ENCODE peak calls at places on chromosomes 2 and 18, in eight cellular contexts. One of them, this sample, is unnamed.

GRCh38 chr18:46156124-46156745 is 52.0 kb downstream of the HAUS1 start:
- DNase-seq in choroid plexus epithelial cell: no peak
- DNase-seq in lower leg skin: no peak
- DNase-seq in K562: no peak
- DNase-seq in mucosa of descending colon: no peak
- DNase-seq in suprapubic skin: no peak
- DNase-seq in B cell: no peak
- DNase-seq in hepatocyte: no peak
- DNase-seq in this sample: no peak

GRCh38 chr18:29164993-29165599 is 988.2 kb upstream of the CDH2 start:
- DNase-seq in mucosa of descending colon: no peak
- DNase-seq in choroid plexus epithelial cell: peak; percentile 90
- DNase-seq in hepatocyte: no peak
- DNase-seq in K562: no peak
- DNase-seq in lower leg skin: no peak
- DNase-seq in B cell: no peak
- DNase-seq in suprapubic skin: no peak
- DNase-seq in this sample: no peak

GRCh38 chr2:48332286-48332685 is 197.7 kb upstream of the STON1 start:
- DNase-seq in K562: peak; percentile 21
- DNase-seq in lower leg skin: no peak
- DNase-seq in hepatocyte: no peak
- DNase-seq in suprapubic skin: no peak
- DNase-seq in choroid plexus epithelial cell: peak; percentile 31
- DNase-seq in B cell: peak; percentile 42
- DNase-seq in mucosa of descending colon: no peak
- DNase-seq in this sample: no peak

GRCh38 chr18:60534539-60534938 is 162.0 kb upstream of the MC4R start:
- DNase-seq in suprapubic skin: no peak
- DNase-seq in K562: no peak
- DNase-seq in choroid plexus epithelial cell: peak; percentile 60
- DNase-seq in B cell: no peak
- DNase-seq in lower leg skin: no peak
- DNase-seq in mucosa of descending colon: no peak
- DNase-seq in hepatocyte: no peak
- DNase-seq in this sample: no peak

GRCh38 chr18:48356151-48356745 is 52.9 kb downstream of the ZBTB7C start:
- DNase-seq in hepatocyte: no peak
- DNase-seq in B cell: no peak
- DNase-seq in mucosa of descending colon: no peak
- DNase-seq in lower leg skin: peak; percentile 66
- DNase-seq in choroid plexus epithelial cell: no peak
- DNase-seq in suprapubic skin: peak; percentile 48
- DNase-seq in K562: no peak
- DNase-seq in this sample: no peak

GRCh38 chr2:185785851-185786473 is 47.4 kb downstream of the FSIP2 start:
- DNase-seq in B cell: no peak
- DNase-seq in choroid plexus epithelial cell: no peak
- DNase-seq in suprapubic skin: no peak
- DNase-seq in K562: no peak
- DNase-seq in lower leg skin: no peak
- DNase-seq in hepatocyte: no peak
- DNase-seq in mucosa of descending colon: no peak
- DNase-seq in this sample: no peak

GRCh38 chr2:176445831-176446433 is 176.7 kb downstream of the MTX2 start:
- DNase-seq in choroid plexus epithelial cell: peak; percentile 54
- DNase-seq in mucosa of descending colon: no peak
- DNase-seq in B cell: no peak
- DNase-seq in K562: no peak
- DNase-seq in hepatocyte: no peak
- DNase-seq in suprapubic skin: no peak
- DNase-seq in lower leg skin: no peak
- DNase-seq in this sample: no peak

GRCh38 chr2:224722250-224722649 is 6.1 kb upstream of the CCDC195 start:
- DNase-seq in suprapubic skin: no peak
- DNase-seq in hepatocyte: no peak
- DNase-seq in lower leg skin: no peak
- DNase-seq in K562: no peak
- DNase-seq in mucosa of descending colon: no peak
- DNase-seq in choroid plexus epithelial cell: peak; percentile 69
- DNase-seq in B cell: no peak
- DNase-seq in this sample: no peak

GRCh38 chr2:188076149-188077056 is 215.3 kb upstream of the GULP1 start:
- DNase-seq in lower leg skin: no peak
- DNase-seq in choroid plexus epithelial cell: peak; percentile 17
- DNase-seq in suprapubic skin: no peak
- DNase-seq in B cell: no peak
- DNase-seq in K562: no peak
- DNase-seq in hepatocyte: no peak
- DNase-seq in mucosa of descending colon: no peak
- DNase-seq in this sample: no peak

GRCh38 chr2:216071452-216071851 is 10.2 kb downstream of the PECR start:
- DNase-seq in lower leg skin: no peak
- DNase-seq in B cell: no peak
- DNase-seq in mucosa of descending colon: no peak
- DNase-seq in suprapubic skin: no peak
- DNase-seq in K562: no peak
- DNase-seq in choroid plexus epithelial cell: peak; percentile 62
- DNase-seq in hepatocyte: no peak
- DNase-seq in this sample: no peak

GRCh38 chr2:2840101-2840531 is 509.0 kb upstream of the MYT1L start:
- DNase-seq in choroid plexus epithelial cell: no peak
- DNase-seq in K562: no peak
- DNase-seq in lower leg skin: peak; percentile 65
- DNase-seq in mucosa of descending colon: no peak
- DNase-seq in B cell: no peak
- DNase-seq in hepatocyte: no peak
- DNase-seq in suprapubic skin: no peak
- DNase-seq in this sample: no peak

GRCh38 chr2:68091439-68092034 is 28.7 kb upstream of the C1D start:
- DNase-seq in lower leg skin: no peak
- DNase-seq in K562: no peak
- DNase-seq in hepatocyte: no peak
- DNase-seq in B cell: no peak
- DNase-seq in suprapubic skin: no peak
- DNase-seq in mucosa of descending colon: no peak
- DNase-seq in choroid plexus epithelial cell: no peak
- DNase-seq in this sample: no peak

GRCh38 chr2:142040554-142040953 is 90.3 kb downstream of the LRP1B start:
- DNase-seq in choroid plexus epithelial cell: no peak
- DNase-seq in mucosa of descending colon: no peak
- DNase-seq in suprapubic skin: no peak
- DNase-seq in lower leg skin: no peak
- DNase-seq in hepatocyte: no peak
- DNase-seq in K562: no peak
- DNase-seq in B cell: no peak
- DNase-seq in this sample: no peak

GRCh38 chr2:15410884-15411283 is 150.2 kb downstream of the NBAS start:
- DNase-seq in mucosa of descending colon: no peak
- DNase-seq in hepatocyte: no peak
- DNase-seq in K562: no peak
- DNase-seq in lower leg skin: no peak
- DNase-seq in suprapubic skin: no peak
- DNase-seq in B cell: no peak
- DNase-seq in choroid plexus epithelial cell: no peak
- DNase-seq in this sample: no peak

GRCh38 chr2:45839388-45840251 is 188.1 kb downstream of the PRKCE start:
- DNase-seq in lower leg skin: peak; percentile 70
- DNase-seq in mucosa of descending colon: no peak
- DNase-seq in B cell: no peak
- DNase-seq in K562: no peak
- DNase-seq in hepatocyte: no peak
- DNase-seq in suprapubic skin: no peak
- DNase-seq in choroid plexus epithelial cell: peak; percentile 39
- DNase-seq in this sample: no peak

GRCh38 chr2:227228061-227228667 is 63.7 kb downstream of the COL4A3 start:
- DNase-seq in lower leg skin: no peak
- DNase-seq in choroid plexus epithelial cell: no peak
- DNase-seq in K562: no peak
- DNase-seq in mucosa of descending colon: no peak
- DNase-seq in hepatocyte: no peak
- DNase-seq in suprapubic skin: no peak
- DNase-seq in B cell: no peak
- DNase-seq in this sample: no peak

GRCh38 chr2:99926986-99927385 is 215.4 kb downstream of the AFF3 start:
- DNase-seq in B cell: no peak
- DNase-seq in lower leg skin: no peak
- DNase-seq in choroid plexus epithelial cell: peak; percentile 9
- DNase-seq in K562: no peak
- DNase-seq in hepatocyte: no peak
- DNase-seq in suprapubic skin: no peak
- DNase-seq in mucosa of descending colon: no peak
- DNase-seq in this sample: no peak

GRCh38 chr18:76460482-76460881 is 34.6 kb downstream of the ZNF516 start:
- DNase-seq in choroid plexus epithelial cell: peak; percentile 47
- DNase-seq in B cell: no peak
- DNase-seq in mucosa of descending colon: no peak
- DNase-seq in hepatocyte: no peak
- DNase-seq in lower leg skin: no peak
- DNase-seq in suprapubic skin: no peak
- DNase-seq in K562: no peak
- DNase-seq in this sample: no peak

GRCh38 chr2:178553047-178553446 is 72.8 kb downstream of the PLEKHA3 start:
- DNase-seq in lower leg skin: no peak
- DNase-seq in choroid plexus epithelial cell: peak; percentile 87
- DNase-seq in B cell: no peak
- DNase-seq in suprapubic skin: no peak
- DNase-seq in hepatocyte: no peak
- DNase-seq in K562: no peak
- DNase-seq in mucosa of descending colon: no peak
- DNase-seq in this sample: no peak

GRCh38 chr18:75694292-75694691 is 266.8 kb upstream of the SMIM21 start:
- DNase-seq in hepatocyte: no peak
- DNase-seq in suprapubic skin: no peak
- DNase-seq in B cell: no peak
- DNase-seq in mucosa of descending colon: no peak
- DNase-seq in K562: no peak
- DNase-seq in lower leg skin: no peak
- DNase-seq in choroid plexus epithelial cell: no peak
- DNase-seq in this sample: no peak

GRCh38 chr2:19786408-19787058 is 115.2 kb downstream of the TTC32 start:
- DNase-seq in K562: peak; percentile 74
- DNase-seq in hepatocyte: peak; percentile 53
- DNase-seq in suprapubic skin: no peak
- DNase-seq in mucosa of descending colon: no peak
- DNase-seq in choroid plexus epithelial cell: peak; percentile 62
- DNase-seq in B cell: no peak
- DNase-seq in lower leg skin: peak; percentile 53
- DNase-seq in this sample: no peak

GRCh38 chr2:129253461-129253812 is 726.0 kb upstream of the RAB6C start:
- DNase-seq in K562: peak; percentile 23
- DNase-seq in mucosa of descending colon: no peak
- DNase-seq in suprapubic skin: no peak
- DNase-seq in B cell: no peak
- DNase-seq in hepatocyte: peak; percentile 45
- DNase-seq in lower leg skin: no peak
- DNase-seq in choroid plexus epithelial cell: no peak
- DNase-seq in this sample: peak; percentile 19

GRCh38 chr2:45836316-45836715 is 184.8 kb downstream of the PRKCE start:
- DNase-seq in suprapubic skin: no peak
- DNase-seq in B cell: no peak
- DNase-seq in lower leg skin: peak; percentile 53
- DNase-seq in mucosa of descending colon: no peak
- DNase-seq in choroid plexus epithelial cell: no peak
- DNase-seq in hepatocyte: no peak
- DNase-seq in K562: no peak
- DNase-seq in this sample: no peak

GRCh38 chr2:160278889-160279196 is 78.8 kb upstream of the ITGB6 start:
- DNase-seq in B cell: no peak
- DNase-seq in lower leg skin: no peak
- DNase-seq in K562: no peak
- DNase-seq in hepatocyte: peak; percentile 40
- DNase-seq in suprapubic skin: no peak
- DNase-seq in choroid plexus epithelial cell: peak; percentile 76
- DNase-seq in mucosa of descending colon: no peak
- DNase-seq in this sample: no peak

GRCh38 chr2:165868211-165868610 is 74.2 kb upstream of the GALNT3 start:
- DNase-seq in hepatocyte: peak; percentile 24
- DNase-seq in lower leg skin: no peak
- DNase-seq in suprapubic skin: no peak
- DNase-seq in B cell: no peak
- DNase-seq in choroid plexus epithelial cell: peak; percentile 60
- DNase-seq in K562: no peak
- DNase-seq in mucosa of descending colon: no peak
- DNase-seq in this sample: no peak

DNA sequence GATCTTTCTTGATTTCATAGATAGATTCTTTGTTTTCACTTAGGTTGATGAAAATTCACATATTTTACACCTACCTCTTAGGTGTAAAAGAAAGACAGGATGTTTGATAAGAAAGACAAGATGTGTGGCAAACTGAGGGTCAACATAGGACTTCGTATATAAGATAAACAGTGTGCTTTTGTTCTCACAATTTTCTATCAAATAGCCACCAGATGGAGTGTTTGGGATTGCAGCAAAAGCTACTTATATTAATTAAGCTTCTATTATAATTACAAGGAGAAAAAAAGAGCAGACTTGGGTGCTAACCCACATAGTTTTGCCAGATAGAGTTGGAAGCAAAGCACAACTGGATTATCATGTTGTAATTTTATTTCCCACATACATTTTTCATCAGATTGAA is 232.9 kb downstream of the CDH7 start:
- DNase-seq in suprapubic skin: no peak
- DNase-seq in mucosa of descending colon: no peak
- DNase-seq in choroid plexus epithelial cell: peak; percentile 3
- DNase-seq in K562: no peak
- DNase-seq in lower leg skin: no peak
- DNase-seq in hepatocyte: no peak
- DNase-seq in B cell: no peak
- DNase-seq in this sample: no peak
- TF ChIP-seq CTCF in suprapubic skin: no peak
- TF ChIP-seq CTCF in mucosa of descending colon: no peak
- TF ChIP-seq CTCF in choroid plexus epithelial cell: no peak
- TF ChIP-seq CTCF in K562: no peak
- TF ChIP-seq CTCF in lower leg skin: no peak
- TF ChIP-seq CTCF in hepatocyte: no peak
- TF ChIP-seq CTCF in B cell: no peak
- TF ChIP-seq CTCF in this sample: peak; percentile 34

GRCh38 chr2:168116448-168116847 is 130.9 kb downstream of the STK39 start:
- DNase-seq in K562: no peak
- DNase-seq in B cell: no peak
- DNase-seq in suprapubic skin: no peak
- DNase-seq in choroid plexus epithelial cell: peak; percentile 68
- DNase-seq in lower leg skin: no peak
- DNase-seq in mucosa of descending colon: no peak
- DNase-seq in hepatocyte: no peak
- DNase-seq in this sample: no peak
- TF ChIP-seq CTCF in K562: peak; percentile 29
- TF ChIP-seq CTCF in B cell: no peak
- TF ChIP-seq CTCF in suprapubic skin: no peak
- TF ChIP-seq CTCF in choroid plexus epithelial cell: peak; percentile 55
- TF ChIP-seq CTCF in lower leg skin: no peak
- TF ChIP-seq CTCF in mucosa of descending colon: no peak
- TF ChIP-seq CTCF in hepatocyte: peak; percentile 13
- TF ChIP-seq CTCF in this sample: peak; percentile 42

GRCh38 chr2:79982445-79982844 is 322.1 kb downstream of the LRRTM1 start:
- DNase-seq in B cell: no peak
- DNase-seq in hepatocyte: peak; percentile 21
- DNase-seq in K562: peak; percentile 42
- DNase-seq in suprapubic skin: no peak
- DNase-seq in mucosa of descending colon: no peak
- DNase-seq in lower leg skin: no peak
- DNase-seq in choroid plexus epithelial cell: no peak
- DNase-seq in this sample: peak; percentile 11
- TF ChIP-seq CTCF in B cell: no peak
- TF ChIP-seq CTCF in hepatocyte: peak; percentile 49
- TF ChIP-seq CTCF in K562: peak; percentile 54
- TF ChIP-seq CTCF in suprapubic skin: no peak
- TF ChIP-seq CTCF in mucosa of descending colon: no peak
- TF ChIP-seq CTCF in lower leg skin: no peak
- TF ChIP-seq CTCF in choroid plexus epithelial cell: no peak
- TF ChIP-seq CTCF in this sample: peak; percentile 59

GRCh38 chr2:98436734-98437133 is 7.9 kb upstream of the INPP4A start:
- DNase-seq in hepatocyte: no peak
- DNase-seq in mucosa of descending colon: no peak
- DNase-seq in suprapubic skin: no peak
- DNase-seq in B cell: no peak
- DNase-seq in choroid plexus epithelial cell: no peak
- DNase-seq in K562: no peak
- DNase-seq in lower leg skin: no peak
- DNase-seq in this sample: no peak
- TF ChIP-seq CTCF in hepatocyte: no peak
- TF ChIP-seq CTCF in mucosa of descending colon: no peak
- TF ChIP-seq CTCF in suprapubic skin: no peak
- TF ChIP-seq CTCF in B cell: no peak
- TF ChIP-seq CTCF in choroid plexus epithelial cell: no peak
- TF ChIP-seq CTCF in K562: no peak
- TF ChIP-seq CTCF in lower leg skin: no peak
- TF ChIP-seq CTCF in this sample: no peak